ENCODE peak calls at places on chromosome 1, in nine cellular contexts. One of them, this sample, is unnamed.

GRCh38 chr1:9294910-9295636 is 2.4 kb downstream of the SPSB1 start:
- DNase-seq in prostate gland: no peak
- DNase-seq in upper lobe of left lung: no peak
- DNase-seq in uterus: no peak
- DNase-seq in Peyer's patch: no peak
- DNase-seq in sigmoid colon: peak
- DNase-seq in heart left ventricle: peak
- DNase-seq in adrenal gland: no peak
- DNase-seq in stomach: no peak
- DNase-seq in this sample: no peak

GRCh38 chr1:17214876-17215544 is 10.1 kb downstream of the PADI1 start:
- DNase-seq in prostate gland: no peak
- DNase-seq in upper lobe of left lung: no peak
- DNase-seq in uterus: no peak
- DNase-seq in Peyer's patch: no peak
- DNase-seq in sigmoid colon: no peak
- DNase-seq in heart left ventricle: no peak
- DNase-seq in adrenal gland: no peak
- DNase-seq in stomach: no peak
- DNase-seq in this sample: no peak

GRCh38 chr1:24589200-24589599 is 33.3 kb downstream of the NCMAP start:
- DNase-seq in prostate gland: no peak
- DNase-seq in upper lobe of left lung: no peak
- DNase-seq in uterus: no peak
- DNase-seq in Peyer's patch: no peak
- DNase-seq in sigmoid colon: no peak
- DNase-seq in heart left ventricle: no peak
- DNase-seq in adrenal gland: no peak
- DNase-seq in stomach: no peak
- DNase-seq in this sample: no peak

GRCh38 chr1:32724678-32725594 is 22.4 kb upstream of the SYNC start:
- DNase-seq in prostate gland: no peak
- DNase-seq in upper lobe of left lung: no peak
- DNase-seq in uterus: peak
- DNase-seq in Peyer's patch: no peak
- DNase-seq in sigmoid colon: no peak
- DNase-seq in heart left ventricle: peak
- DNase-seq in adrenal gland: peak
- DNase-seq in stomach: peak
- DNase-seq in this sample: no peak

GRCh38 chr1:48898894-48899293 is 122.2 kb upstream of the BEND5 start:
- DNase-seq in prostate gland: no peak
- DNase-seq in upper lobe of left lung: peak
- DNase-seq in uterus: no peak
- DNase-seq in Peyer's patch: no peak
- DNase-seq in sigmoid colon: no peak
- DNase-seq in heart left ventricle: no peak
- DNase-seq in adrenal gland: no peak
- DNase-seq in stomach: no peak
- DNase-seq in this sample: no peak

GRCh38 chr1:30512253-30512921 is 211.0 kb downstream of the MATN1 start:
- DNase-seq in prostate gland: no peak
- DNase-seq in upper lobe of left lung: no peak
- DNase-seq in uterus: no peak
- DNase-seq in Peyer's patch: no peak
- DNase-seq in sigmoid colon: no peak
- DNase-seq in heart left ventricle: no peak
- DNase-seq in adrenal gland: no peak
- DNase-seq in stomach: peak
- DNase-seq in this sample: peak

GRCh38 chr1:164423136-164423535 is 135.8 kb upstream of the PBX1 start:
- DNase-seq in prostate gland: no peak
- DNase-seq in upper lobe of left lung: no peak
- DNase-seq in uterus: no peak
- DNase-seq in Peyer's patch: no peak
- DNase-seq in sigmoid colon: no peak
- DNase-seq in heart left ventricle: no peak
- DNase-seq in adrenal gland: no peak
- DNase-seq in stomach: no peak
- DNase-seq in this sample: no peak

GRCh38 chr1:27970401-27970800 is 10.6 kb downstream of the XKR8 start:
- DNase-seq in prostate gland: no peak
- DNase-seq in upper lobe of left lung: no peak
- DNase-seq in uterus: no peak
- DNase-seq in Peyer's patch: no peak
- DNase-seq in sigmoid colon: peak
- DNase-seq in heart left ventricle: peak
- DNase-seq in adrenal gland: peak
- DNase-seq in stomach: no peak
- DNase-seq in this sample: peak

GRCh38 chr1:37028981-37029617 is 5.2 kb downstream of the GRIK3 start:
- DNase-seq in prostate gland: no peak
- DNase-seq in upper lobe of left lung: no peak
- DNase-seq in uterus: no peak
- DNase-seq in Peyer's patch: peak
- DNase-seq in sigmoid colon: no peak
- DNase-seq in heart left ventricle: no peak
- DNase-seq in adrenal gland: no peak
- DNase-seq in stomach: no peak
- DNase-seq in this sample: no peak

GRCh38 chr1:183841550-183841949 is 36.6 kb downstream of the RGL1 start:
- DNase-seq in prostate gland: no peak
- DNase-seq in upper lobe of left lung: no peak
- DNase-seq in uterus: no peak
- DNase-seq in Peyer's patch: no peak
- DNase-seq in sigmoid colon: no peak
- DNase-seq in heart left ventricle: no peak
- DNase-seq in adrenal gland: no peak
- DNase-seq in stomach: no peak
- DNase-seq in this sample: no peak

GRCh38 chr1:154627247-154628121 is 19.5 kb upstream of the ADAR start:
- DNase-seq in prostate gland: peak
- DNase-seq in upper lobe of left lung: peak
- DNase-seq in uterus: peak
- DNase-seq in Peyer's patch: peak
- DNase-seq in sigmoid colon: peak
- DNase-seq in heart left ventricle: peak
- DNase-seq in adrenal gland: peak
- DNase-seq in stomach: peak
- DNase-seq in this sample: peak

GRCh38 chr1:233543338-233544255 is 70.3 kb upstream of the KCNK1 start:
- DNase-seq in prostate gland: no peak
- DNase-seq in upper lobe of left lung: no peak
- DNase-seq in uterus: peak
- DNase-seq in Peyer's patch: no peak
- DNase-seq in sigmoid colon: no peak
- DNase-seq in heart left ventricle: peak
- DNase-seq in adrenal gland: peak
- DNase-seq in stomach: no peak
- DNase-seq in this sample: no peak

GRCh38 chr1:234960722-234961467 is 167.7 kb downstream of the TOMM20 start:
- DNase-seq in prostate gland: peak
- DNase-seq in upper lobe of left lung: no peak
- DNase-seq in uterus: no peak
- DNase-seq in Peyer's patch: peak
- DNase-seq in sigmoid colon: peak
- DNase-seq in heart left ventricle: no peak
- DNase-seq in adrenal gland: no peak
- DNase-seq in stomach: peak
- DNase-seq in this sample: no peak

GRCh38 chr1:108082741-108083562 is 117.2 kb downstream of the SLC25A24 start:
- DNase-seq in prostate gland: no peak
- DNase-seq in upper lobe of left lung: no peak
- DNase-seq in uterus: no peak
- DNase-seq in Peyer's patch: no peak
- DNase-seq in sigmoid colon: no peak
- DNase-seq in heart left ventricle: no peak
- DNase-seq in adrenal gland: no peak
- DNase-seq in stomach: no peak
- DNase-seq in this sample: no peak

GRCh38 chr1:198701250-198701649 is 62.4 kb downstream of the PTPRC start:
- DNase-seq in prostate gland: no peak
- DNase-seq in upper lobe of left lung: no peak
- DNase-seq in uterus: no peak
- DNase-seq in Peyer's patch: no peak
- DNase-seq in sigmoid colon: no peak
- DNase-seq in heart left ventricle: no peak
- DNase-seq in adrenal gland: no peak
- DNase-seq in stomach: no peak
- DNase-seq in this sample: no peak

GRCh38 chr1:198701766-198702539 is 63.1 kb downstream of the PTPRC start:
- DNase-seq in prostate gland: no peak
- DNase-seq in upper lobe of left lung: no peak
- DNase-seq in uterus: no peak
- DNase-seq in Peyer's patch: no peak
- DNase-seq in sigmoid colon: no peak
- DNase-seq in heart left ventricle: no peak
- DNase-seq in adrenal gland: no peak
- DNase-seq in stomach: no peak
- DNase-seq in this sample: no peak

GRCh38 chr1:198700396-198700795 is 61.6 kb downstream of the PTPRC start:
- DNase-seq in prostate gland: no peak
- DNase-seq in upper lobe of left lung: no peak
- DNase-seq in uterus: no peak
- DNase-seq in Peyer's patch: no peak
- DNase-seq in sigmoid colon: no peak
- DNase-seq in heart left ventricle: no peak
- DNase-seq in adrenal gland: no peak
- DNase-seq in stomach: no peak
- DNase-seq in this sample: no peak

GRCh38 chr1:198700016-198700392 is 61.2 kb downstream of the PTPRC start:
- DNase-seq in prostate gland: no peak
- DNase-seq in upper lobe of left lung: no peak
- DNase-seq in uterus: no peak
- DNase-seq in Peyer's patch: no peak
- DNase-seq in sigmoid colon: no peak
- DNase-seq in heart left ventricle: no peak
- DNase-seq in adrenal gland: no peak
- DNase-seq in stomach: no peak
- DNase-seq in this sample: no peak

DNA sequence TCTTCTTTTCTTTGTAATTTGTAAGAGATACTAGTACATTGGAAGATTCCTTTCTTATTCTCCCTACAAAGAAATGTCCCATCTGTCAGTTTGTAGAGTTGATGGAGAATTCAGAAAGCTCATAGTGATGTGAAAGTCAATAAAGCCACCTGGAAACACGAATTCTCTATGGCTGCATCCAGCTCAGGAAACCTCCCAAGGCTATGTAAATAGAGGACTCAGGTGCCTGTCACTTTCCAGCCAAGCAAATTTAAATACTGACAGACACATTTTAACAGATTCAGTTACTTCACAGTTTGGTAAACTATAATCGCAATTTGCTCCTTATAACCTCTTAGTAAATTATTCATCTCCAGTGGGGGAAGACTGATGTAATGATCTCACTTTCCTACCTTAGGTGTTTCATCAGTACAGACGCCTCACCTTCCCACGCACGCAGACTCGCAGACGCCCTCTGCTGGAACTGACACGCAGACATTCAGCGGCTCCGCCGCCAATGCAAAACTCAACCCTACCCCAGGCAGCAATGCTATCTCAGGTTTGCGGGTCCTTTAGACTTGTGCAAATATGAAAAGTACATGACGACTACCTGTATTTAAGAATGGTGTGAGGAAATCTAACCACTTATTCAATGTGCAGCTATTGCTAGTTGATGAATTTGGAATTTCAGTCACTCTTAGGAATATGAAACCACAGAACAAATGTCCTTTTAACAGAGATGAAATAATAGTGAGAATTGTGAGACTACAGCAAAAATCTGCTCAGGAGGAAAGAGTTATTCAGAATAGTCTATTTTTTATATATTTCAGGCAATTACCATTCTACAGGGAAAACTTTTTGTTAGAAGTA is 60.6 kb downstream of the PTPRC start:
- DNase-seq in prostate gland: peak
- DNase-seq in upper lobe of left lung: peak
- DNase-seq in uterus: no peak
- DNase-seq in Peyer's patch: peak
- DNase-seq in sigmoid colon: no peak
- DNase-seq in heart left ventricle: peak
- DNase-seq in adrenal gland: peak
- DNase-seq in stomach: peak
- DNase-seq in this sample: no peak
- TF ChIP-seq CTCF in prostate gland: no peak
- TF ChIP-seq CTCF in upper lobe of left lung: peak
- TF ChIP-seq CTCF in uterus: no peak
- TF ChIP-seq CTCF in Peyer's patch: peak
- TF ChIP-seq CTCF in sigmoid colon: peak
- TF ChIP-seq CTCF in heart left ventricle: peak
- TF ChIP-seq CTCF in adrenal gland: peak
- TF ChIP-seq CTCF in stomach: no peak
- TF ChIP-seq CTCF in this sample: no peak

DNA sequence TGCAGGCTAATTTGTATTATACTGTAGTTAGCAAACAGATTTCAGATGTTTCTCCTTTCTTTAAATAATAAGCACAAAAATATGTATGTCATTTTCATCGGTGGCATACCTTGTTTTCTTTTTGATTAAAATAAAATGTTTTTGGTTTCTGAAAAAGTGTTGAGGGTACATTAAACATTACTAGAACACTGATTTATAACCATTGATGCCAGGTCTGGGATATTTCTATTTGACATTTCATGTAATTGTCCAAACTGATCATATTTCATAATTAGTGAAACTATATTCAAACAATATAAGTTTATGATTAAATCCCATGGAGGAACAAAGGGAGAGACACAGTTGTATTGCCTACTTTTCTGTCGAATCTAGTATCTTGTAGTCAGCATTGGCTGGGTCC is 99.7 kb upstream of the ADGRL2 start:
- DNase-seq in prostate gland: no peak
- DNase-seq in upper lobe of left lung: no peak
- DNase-seq in uterus: no peak
- DNase-seq in Peyer's patch: no peak
- DNase-seq in sigmoid colon: no peak
- DNase-seq in heart left ventricle: no peak
- DNase-seq in adrenal gland: no peak
- DNase-seq in stomach: no peak
- DNase-seq in this sample: no peak
- H3K4me3 ChIP-seq in prostate gland: no peak
- H3K4me3 ChIP-seq in upper lobe of left lung: no peak
- H3K4me3 ChIP-seq in uterus: no peak
- H3K4me3 ChIP-seq in Peyer's patch: no peak
- H3K4me3 ChIP-seq in sigmoid colon: no peak
- H3K4me3 ChIP-seq in heart left ventricle: no peak
- H3K4me3 ChIP-seq in adrenal gland: no peak
- H3K4me3 ChIP-seq in stomach: no peak
- H3K4me3 ChIP-seq in this sample: no peak

GRCh38 chr1:115447672-115448071 is 109.6 kb upstream of the NGF start:
- DNase-seq in prostate gland: no peak
- DNase-seq in upper lobe of left lung: no peak
- DNase-seq in uterus: no peak
- DNase-seq in Peyer's patch: no peak
- DNase-seq in sigmoid colon: no peak
- DNase-seq in heart left ventricle: no peak
- DNase-seq in adrenal gland: no peak
- DNase-seq in stomach: no peak
- DNase-seq in this sample: no peak
- TF ChIP-seq POLR2A in prostate gland: no peak
- TF ChIP-seq POLR2A in upper lobe of left lung: no peak
- TF ChIP-seq POLR2A in uterus: no peak
- TF ChIP-seq POLR2A in Peyer's patch: no peak
- TF ChIP-seq POLR2A in sigmoid colon: no peak
- TF ChIP-seq POLR2A in heart left ventricle: no peak
- TF ChIP-seq POLR2A in adrenal gland: no peak
- TF ChIP-seq POLR2A in stomach: no peak
- TF ChIP-seq POLR2A in this sample: no peak

GRCh38 chr1:103461171-103462105 is 64.1 kb upstream of the RNPC3 start:
- DNase-seq in prostate gland: no peak
- DNase-seq in upper lobe of left lung: no peak
- DNase-seq in uterus: no peak
- DNase-seq in Peyer's patch: no peak
- DNase-seq in sigmoid colon: no peak
- DNase-seq in heart left ventricle: no peak
- DNase-seq in adrenal gland: no peak
- DNase-seq in stomach: no peak
- DNase-seq in this sample: no peak
- TF ChIP-seq CTCF in prostate gland: no peak
- TF ChIP-seq CTCF in upper lobe of left lung: no peak
- TF ChIP-seq CTCF in uterus: no peak
- TF ChIP-seq CTCF in Peyer's patch: peak
- TF ChIP-seq CTCF in sigmoid colon: no peak
- TF ChIP-seq CTCF in heart left ventricle: peak
- TF ChIP-seq CTCF in adrenal gland: peak
- TF ChIP-seq CTCF in stomach: no peak
- TF ChIP-seq CTCF in this sample: no peak